ENCODE peak calls at places on chromosomes 16 and 17, in ten cellular contexts. One of them, this sample, is unnamed. For H3K4me1 and H3K9me3, the result is how much of the 10 kb centered on the place peaks cover.

GRCh38 chr16:58474296-58474695 is 25.6 kb upstream of the NDRG4 start:
- DNase-seq in uterus: no peak
- DNase-seq in K562: no peak
- DNase-seq in psoas muscle: no peak
- DNase-seq in IMR-90: no peak
- DNase-seq in OCI-LY7: peak
- DNase-seq in PC-9: no peak
- DNase-seq in fibroblast of lung: no peak
- DNase-seq in ovary: no peak
- DNase-seq in cardiac muscle cell: no peak
- DNase-seq in this sample: no peak

GRCh38 chr16:27382187-27382855 is 19.7 kb upstream of the IL21R start:
- DNase-seq in psoas muscle: no peak
- DNase-seq in cardiac muscle cell: no peak
- DNase-seq in PC-9: no peak
- DNase-seq in fibroblast of lung: no peak
- DNase-seq in OCI-LY7: peak
- DNase-seq in ovary: no peak
- DNase-seq in IMR-90: no peak
- DNase-seq in K562: no peak
- DNase-seq in uterus: no peak
- DNase-seq in this sample: no peak

GRCh38 chr16:21646721-21647561 is 5.5 kb downstream of the IGSF6 start:
- DNase-seq in cardiac muscle cell: no peak
- DNase-seq in ovary: no peak
- DNase-seq in fibroblast of lung: no peak
- DNase-seq in PC-9: no peak
- DNase-seq in uterus: no peak
- DNase-seq in IMR-90: no peak
- DNase-seq in psoas muscle: no peak
- DNase-seq in OCI-LY7: peak
- DNase-seq in K562: no peak
- DNase-seq in this sample: no peak

GRCh38 chr17:58802188-58802587 is 46.5 kb downstream of the PPM1E start:
- DNase-seq in ovary: no peak
- DNase-seq in cardiac muscle cell: no peak
- DNase-seq in PC-9: no peak
- DNase-seq in OCI-LY7: no peak
- DNase-seq in uterus: no peak
- DNase-seq in K562: no peak
- DNase-seq in IMR-90: no peak
- DNase-seq in fibroblast of lung: no peak
- DNase-seq in psoas muscle: no peak
- DNase-seq in this sample: no peak

GRCh38 chr16:11836653-11837244 is 14.6 kb downstream of the RSL1D1 start:
- DNase-seq in ovary: no peak
- DNase-seq in OCI-LY7: no peak
- DNase-seq in psoas muscle: no peak
- DNase-seq in uterus: no peak
- DNase-seq in cardiac muscle cell: no peak
- DNase-seq in IMR-90: peak
- DNase-seq in fibroblast of lung: peak
- DNase-seq in K562: no peak
- DNase-seq in PC-9: no peak
- DNase-seq in this sample: no peak

GRCh38 chr17:42667088-42667951 is 8.2 kb downstream of the TUBG2 start:
- DNase-seq in K562: no peak
- DNase-seq in ovary: peak
- DNase-seq in cardiac muscle cell: no peak
- DNase-seq in psoas muscle: peak
- DNase-seq in PC-9: peak
- DNase-seq in fibroblast of lung: peak
- DNase-seq in uterus: peak
- DNase-seq in OCI-LY7: no peak
- DNase-seq in IMR-90: peak
- DNase-seq in this sample: peak

GRCh38 chr17:64393000-64393402 is 2.3 kb upstream of the PECAM1 start:
- DNase-seq in fibroblast of lung: no peak
- DNase-seq in cardiac muscle cell: no peak
- DNase-seq in uterus: no peak
- DNase-seq in OCI-LY7: no peak
- DNase-seq in psoas muscle: no peak
- DNase-seq in IMR-90: no peak
- DNase-seq in PC-9: no peak
- DNase-seq in K562: peak
- DNase-seq in ovary: no peak
- DNase-seq in this sample: no peak

GRCh38 chr17:81720267-81721071 is 8.4 kb downstream of the SLC25A10 start:
- DNase-seq in OCI-LY7: no peak
- DNase-seq in uterus: no peak
- DNase-seq in cardiac muscle cell: no peak
- DNase-seq in K562: no peak
- DNase-seq in psoas muscle: no peak
- DNase-seq in IMR-90: no peak
- DNase-seq in PC-9: no peak
- DNase-seq in ovary: no peak
- DNase-seq in fibroblast of lung: no peak
- DNase-seq in this sample: no peak

GRCh38 chr17:72100445-72100844 is 20.4 kb upstream of the SOX9 start:
- DNase-seq in PC-9: no peak
- DNase-seq in psoas muscle: no peak
- DNase-seq in IMR-90: no peak
- DNase-seq in cardiac muscle cell: no peak
- DNase-seq in OCI-LY7: no peak
- DNase-seq in ovary: no peak
- DNase-seq in uterus: no peak
- DNase-seq in K562: no peak
- DNase-seq in fibroblast of lung: no peak
- DNase-seq in this sample: no peak

GRCh38 chr17:15444805-15445204 is 22.6 kb downstream of the CDRT4 start:
- DNase-seq in IMR-90: no peak
- DNase-seq in uterus: no peak
- DNase-seq in OCI-LY7: no peak
- DNase-seq in cardiac muscle cell: no peak
- DNase-seq in K562: peak
- DNase-seq in PC-9: no peak
- DNase-seq in ovary: no peak
- DNase-seq in fibroblast of lung: peak
- DNase-seq in psoas muscle: no peak
- DNase-seq in this sample: peak

GRCh38 chr16:55499951-55500350 is 8.9 kb upstream of the LPCAT2 start:
- DNase-seq in IMR-90: peak
- DNase-seq in fibroblast of lung: peak
- DNase-seq in PC-9: peak
- DNase-seq in uterus: no peak
- DNase-seq in cardiac muscle cell: peak
- DNase-seq in K562: peak
- DNase-seq in ovary: no peak
- DNase-seq in OCI-LY7: no peak
- DNase-seq in psoas muscle: no peak
- DNase-seq in this sample: peak

GRCh38 chr16:11224894-11225676 is 30.9 kb downstream of the SOCS1 start:
- DNase-seq in ovary: no peak
- DNase-seq in psoas muscle: peak
- DNase-seq in IMR-90: peak
- DNase-seq in K562: no peak
- DNase-seq in OCI-LY7: peak
- DNase-seq in cardiac muscle cell: no peak
- DNase-seq in PC-9: no peak
- DNase-seq in uterus: no peak
- DNase-seq in fibroblast of lung: no peak
- DNase-seq in this sample: no peak

GRCh38 chr16:86868070-86868469 is 289.7 kb downstream of the FOXL1 start:
- DNase-seq in psoas muscle: no peak
- DNase-seq in uterus: no peak
- DNase-seq in cardiac muscle cell: no peak
- DNase-seq in K562: no peak
- DNase-seq in ovary: no peak
- DNase-seq in fibroblast of lung: no peak
- DNase-seq in IMR-90: no peak
- DNase-seq in PC-9: no peak
- DNase-seq in OCI-LY7: no peak
- DNase-seq in this sample: no peak

GRCh38 chr16:17404903-17405691 is 65.7 kb downstream of the XYLT1 start:
- DNase-seq in psoas muscle: peak
- DNase-seq in K562: no peak
- DNase-seq in ovary: peak
- DNase-seq in cardiac muscle cell: no peak
- DNase-seq in OCI-LY7: no peak
- DNase-seq in PC-9: no peak
- DNase-seq in uterus: peak
- DNase-seq in fibroblast of lung: peak
- DNase-seq in IMR-90: peak
- DNase-seq in this sample: no peak

GRCh38 chr17:74865504-74866197 is 6.0 kb upstream of the GRIN2C start:
- DNase-seq in psoas muscle: peak
- DNase-seq in IMR-90: no peak
- DNase-seq in ovary: no peak
- DNase-seq in uterus: no peak
- DNase-seq in K562: no peak
- DNase-seq in OCI-LY7: peak
- DNase-seq in cardiac muscle cell: no peak
- DNase-seq in fibroblast of lung: no peak
- DNase-seq in PC-9: no peak
- DNase-seq in this sample: no peak
- TF ChIP-seq CTCF in psoas muscle: no peak
- TF ChIP-seq CTCF in IMR-90: no peak
- TF ChIP-seq CTCF in ovary: no peak
- TF ChIP-seq CTCF in uterus: no peak
- TF ChIP-seq CTCF in K562: no peak
- TF ChIP-seq CTCF in OCI-LY7: peak
- TF ChIP-seq CTCF in cardiac muscle cell: no peak
- TF ChIP-seq CTCF in fibroblast of lung: no peak
- TF ChIP-seq CTCF in PC-9: no peak
- TF ChIP-seq CTCF in this sample: peak

GRCh38 chr17:77370536-77370935 is 229.8 kb downstream of the SEC14L1 start:
- DNase-seq in IMR-90: no peak
- DNase-seq in K562: no peak
- DNase-seq in psoas muscle: peak
- DNase-seq in ovary: peak
- DNase-seq in uterus: no peak
- DNase-seq in PC-9: no peak
- DNase-seq in fibroblast of lung: no peak
- DNase-seq in cardiac muscle cell: no peak
- DNase-seq in OCI-LY7: no peak
- DNase-seq in this sample: no peak
- H3K4me1 ChIP-seq in IMR-90: under half
- H3K4me1 ChIP-seq in K562: half or more
- H3K4me1 ChIP-seq in psoas muscle: half or more
- H3K4me1 ChIP-seq in ovary: under half
- H3K4me1 ChIP-seq in uterus: under half
- H3K4me1 ChIP-seq in PC-9: under half
- H3K4me1 ChIP-seq in fibroblast of lung: under half
- H3K4me1 ChIP-seq in cardiac muscle cell: under half
- H3K4me1 ChIP-seq in OCI-LY7: half or more
- H3K4me1 ChIP-seq in this sample: under half

DNA sequence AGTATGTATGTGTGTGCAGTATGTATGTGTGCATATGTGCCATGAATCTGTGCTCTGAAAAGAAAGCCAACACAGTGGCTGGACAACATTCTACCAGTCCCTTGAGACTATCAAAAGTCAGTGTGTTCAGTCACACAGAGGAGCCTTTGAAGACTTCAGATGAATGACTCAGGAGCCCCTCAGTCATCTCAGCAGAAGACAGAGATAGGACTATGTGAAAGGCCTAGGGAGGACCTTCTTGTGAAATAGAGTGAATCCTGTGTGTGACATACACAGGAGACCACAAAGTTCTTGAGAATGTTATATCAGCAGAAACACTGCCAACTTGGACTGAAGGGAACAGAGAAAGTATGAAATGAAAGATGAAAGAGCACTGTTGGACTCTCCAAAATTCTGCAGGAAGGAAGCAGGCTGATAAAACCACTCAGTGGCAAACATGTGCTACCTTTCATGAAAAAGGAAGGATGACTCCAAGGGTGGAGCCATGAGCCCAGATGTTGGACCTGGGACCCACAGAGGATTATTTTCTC is 108.4 kb downstream of the METRNL start:
- DNase-seq in ovary: no peak
- DNase-seq in cardiac muscle cell: no peak
- DNase-seq in fibroblast of lung: no peak
- DNase-seq in uterus: no peak
- DNase-seq in IMR-90: no peak
- DNase-seq in OCI-LY7: no peak
- DNase-seq in K562: no peak
- DNase-seq in psoas muscle: peak
- DNase-seq in PC-9: no peak
- DNase-seq in this sample: no peak
- H3K9me3 ChIP-seq in ovary: under half
- H3K9me3 ChIP-seq in cardiac muscle cell: under half
- H3K9me3 ChIP-seq in fibroblast of lung: under half
- H3K9me3 ChIP-seq in uterus: under half
- H3K9me3 ChIP-seq in IMR-90: under half
- H3K9me3 ChIP-seq in OCI-LY7: under half
- H3K9me3 ChIP-seq in K562: under half
- H3K9me3 ChIP-seq in psoas muscle: under half
- H3K9me3 ChIP-seq in PC-9: under half
- H3K9me3 ChIP-seq in this sample: under half

GRCh38 chr17:75773808-75774470 is 8.9 kb upstream of the GALK1 start:
- DNase-seq in cardiac muscle cell: no peak
- DNase-seq in K562: no peak
- DNase-seq in IMR-90: no peak
- DNase-seq in uterus: no peak
- DNase-seq in OCI-LY7: no peak
- DNase-seq in psoas muscle: peak
- DNase-seq in PC-9: no peak
- DNase-seq in fibroblast of lung: no peak
- DNase-seq in ovary: peak
- DNase-seq in this sample: no peak

GRCh38 chr17:75774471-75774987 is 9.5 kb upstream of the GALK1 start:
- DNase-seq in ovary: peak
- DNase-seq in fibroblast of lung: no peak
- DNase-seq in cardiac muscle cell: no peak
- DNase-seq in psoas muscle: peak
- DNase-seq in PC-9: no peak
- DNase-seq in K562: no peak
- DNase-seq in uterus: no peak
- DNase-seq in OCI-LY7: no peak
- DNase-seq in IMR-90: no peak
- DNase-seq in this sample: no peak

GRCh38 chr17:75769536-75769935 is 4.5 kb upstream of the GALK1 start:
- DNase-seq in uterus: no peak
- DNase-seq in PC-9: no peak
- DNase-seq in K562: no peak
- DNase-seq in ovary: no peak
- DNase-seq in psoas muscle: peak
- DNase-seq in OCI-LY7: no peak
- DNase-seq in fibroblast of lung: no peak
- DNase-seq in cardiac muscle cell: no peak
- DNase-seq in IMR-90: no peak
- DNase-seq in this sample: peak

GRCh38 chr17:75773121-75773807 is 8.3 kb upstream of the GALK1 start:
- DNase-seq in psoas muscle: peak
- DNase-seq in fibroblast of lung: no peak
- DNase-seq in OCI-LY7: no peak
- DNase-seq in K562: no peak
- DNase-seq in ovary: peak
- DNase-seq in cardiac muscle cell: no peak
- DNase-seq in PC-9: no peak
- DNase-seq in IMR-90: no peak
- DNase-seq in uterus: peak
- DNase-seq in this sample: no peak

GRCh38 chr17:75771334-75772281 is 6.6 kb upstream of the GALK1 start:
- DNase-seq in K562: no peak
- DNase-seq in psoas muscle: no peak
- DNase-seq in PC-9: no peak
- DNase-seq in cardiac muscle cell: no peak
- DNase-seq in ovary: no peak
- DNase-seq in IMR-90: peak
- DNase-seq in uterus: no peak
- DNase-seq in OCI-LY7: peak
- DNase-seq in fibroblast of lung: no peak
- DNase-seq in this sample: no peak
- TF ChIP-seq CTCF in K562: peak
- TF ChIP-seq CTCF in psoas muscle: no peak
- TF ChIP-seq CTCF in PC-9: no peak
- TF ChIP-seq CTCF in cardiac muscle cell: peak
- TF ChIP-seq CTCF in ovary: no peak
- TF ChIP-seq CTCF in IMR-90: no peak
- TF ChIP-seq CTCF in uterus: no peak
- TF ChIP-seq CTCF in OCI-LY7: peak
- TF ChIP-seq CTCF in fibroblast of lung: no peak
- TF ChIP-seq CTCF in this sample: peak

This sample was measured in BE2C.